ENCODE peak calls at places on chromosomes 16 and 17, in four cellular contexts. P is activated CD8-positive, alpha-beta T cell treated with anti-CD3 and anti-CD28 coated beads for 36 hours; W is CD8-positive, alpha-beta T cell; Y is left cardiac atrium. M is an unnamed sample.
A peak's percentile ranks its signal among the peaks of the same experiment; 100 is the strongest.

GRCh38 chr16:13463619-13464018 is 456.3 kb upstream of the ERCC4 start:
- ATAC-seq in P (no peak), W (no peak), Y (no peak), M (no peak)

GRCh38 chr16:56776562-56776961 is 46.6 kb downstream of the NUP93 start:
- ATAC-seq in Y (peak; percentile 61), W (no peak), P (no peak), M (no peak)

GRCh38 chr17:46031440-46031839 is 32.4 kb downstream of the STH start:
- ATAC-seq in Y (no peak), W (no peak), P (no peak), M (no peak)

GRCh38 chr17:33292184-33292980 is 713 bp downstream of the ASIC2 start:
- ATAC-seq in Y (peak; percentile 55), P (peak; percentile 37), W (no peak), M (no peak)

GRCh38 chr17:8807070-8807550 is 7.9 kb upstream of the MFSD6L start:
- ATAC-seq in P (peak; percentile 61), Y (no peak), W (peak; percentile 31), M (peak; percentile 46)

GRCh38 chr17:34146440-34147043 is 108.5 kb upstream of the CCL2 start:
- ATAC-seq in Y (no peak), P (peak; percentile 67), W (no peak), M (no peak)

GRCh38 chr17:61659437-61659836 is 68.4 kb upstream of the NACA2 start:
- ATAC-seq in P (no peak), Y (no peak), W (no peak), M (no peak)

GRCh38 chr17:35612924-35613521 is 25.9 kb downstream of the AP2B1 start:
- ATAC-seq in W (peak; percentile 38), Y (no peak), P (no peak), M (no peak)

GRCh38 chr17:64982139-64982802 is 63.0 kb upstream of the LRRC37A3 start:
- ATAC-seq in P (no peak), W (no peak), Y (no peak), M (no peak)

GRCh38 chr16:86986809-86987487 is 330.2 kb downstream of the C16orf95 start:
- ATAC-seq in W (no peak), P (no peak), Y (no peak), M (no peak)

GRCh38 chr17:75160211-75160610 is 5.9 kb upstream of the JPT1 start:
- ATAC-seq in Y (no peak), P (no peak), W (no peak), M (no peak)